ENCODE peak calls at places on chromosomes 11 and 22, in six cellular contexts. G, B, K, E, D and X are unnamed samples.

GRCh38 chr22:29733362-29734322 is 13.8 kb downstream of the CABP7 start:
- DNase-seq in G (no peak), B (no peak), K (no peak), E (peak; percentile 17), D (peak; percentile 53), X (no peak)

GRCh38 chr22:38298312-38299000 is 18.8 kb downstream of the CSNK1E start:
- DNase-seq in G (no peak), B (no peak), K (no peak), E (no peak), D (peak; percentile 21), X (peak; percentile 42)

GRCh38 chr11:64120951-64121569 is 44.9 kb downstream of the MACROD1 start:
- DNase-seq in G (peak; percentile 26), B (no peak), K (no peak), E (no peak), D (no peak), X (no peak)

GRCh38 chr22:49412236-49412635 is 415.4 kb downstream of the BRD1 start:
- DNase-seq in G (no peak), B (no peak), K (no peak), E (no peak), D (no peak), X (no peak)

GRCh38 chr22:36442506-36443197 is 38.8 kb downstream of the TXN2 start:
- DNase-seq in G (no peak), B (no peak), K (no peak), E (no peak), D (no peak), X (no peak)

GRCh38 chr11:130740819-130741218 is 175.5 kb downstream of the SNX19 start:
- DNase-seq in G (no peak), B (peak; percentile 7), K (no peak), E (no peak), D (no peak), X (no peak)

GRCh38 chr11:17267576-17267975 is 9.0 kb upstream of the NUCB2 start:
- DNase-seq in G (peak; percentile 87), B (peak; percentile 40), K (no peak), E (no peak), D (peak; percentile 13), X (peak; percentile 73)

GRCh38 chr22:34973016-34973415 is 92.9 kb upstream of the ISX start:
- DNase-seq in G (no peak), B (no peak), K (no peak), E (no peak), D (no peak), X (no peak)

GRCh38 chr22:43014062-43014875 is 680 bp downstream of the PACSIN2 start:
- DNase-seq in G (no peak), B (peak; percentile 29), K (peak; percentile 32), E (no peak), D (peak; percentile 30), X (peak; percentile 67)

GRCh38 chr11:94897330-94897768 is 76.0 kb downstream of the CWC15 start:
- DNase-seq in G (peak; percentile 42), B (peak; percentile 61), K (peak; percentile 11), E (no peak), D (peak; percentile 46), X (peak; percentile 62)
- TF ChIP-seq MYC in G (no peak), B (no peak), K (no peak), E (no peak), D (no peak), X (no peak)

GRCh38 chr11:72780291-72781062 is 13.4 kb downstream of the STARD10 start:
- DNase-seq in G (no peak), B (no peak), K (no peak), E (no peak), D (no peak), X (no peak)

GRCh38 chr11:72782081-72782920 is 11.5 kb downstream of the STARD10 start:
- DNase-seq in G (no peak), B (no peak), K (peak; percentile 79), E (no peak), D (no peak), X (no peak)

GRCh38 chr11:72783144-72783910 is 10.5 kb downstream of the STARD10 start:
- DNase-seq in G (no peak), B (no peak), K (no peak), E (no peak), D (no peak), X (no peak)

GRCh38 chr11:72781063-72781312 is 12.9 kb downstream of the STARD10 start:
- DNase-seq in G (no peak), B (no peak), K (no peak), E (no peak), D (no peak), X (no peak)

GRCh38 chr11:72781313-72782080 is 12.3 kb downstream of the STARD10 start:
- DNase-seq in G (no peak), B (no peak), K (no peak), E (no peak), D (peak; percentile 82), X (peak; percentile 47)
- TF ChIP-seq MAX in G (no peak), B (no peak), K (no peak), E (no peak), D (no peak), X (no peak)

GRCh38 chr11:34256150-34256549 is 101.7 kb downstream of the ABTB2 start:
- DNase-seq in G (no peak), B (no peak), K (no peak), E (no peak), D (no peak), X (no peak)
- TF ChIP-seq MYC in G (no peak), B (no peak), K (no peak), E (no peak), D (no peak), X (no peak)

DNA sequence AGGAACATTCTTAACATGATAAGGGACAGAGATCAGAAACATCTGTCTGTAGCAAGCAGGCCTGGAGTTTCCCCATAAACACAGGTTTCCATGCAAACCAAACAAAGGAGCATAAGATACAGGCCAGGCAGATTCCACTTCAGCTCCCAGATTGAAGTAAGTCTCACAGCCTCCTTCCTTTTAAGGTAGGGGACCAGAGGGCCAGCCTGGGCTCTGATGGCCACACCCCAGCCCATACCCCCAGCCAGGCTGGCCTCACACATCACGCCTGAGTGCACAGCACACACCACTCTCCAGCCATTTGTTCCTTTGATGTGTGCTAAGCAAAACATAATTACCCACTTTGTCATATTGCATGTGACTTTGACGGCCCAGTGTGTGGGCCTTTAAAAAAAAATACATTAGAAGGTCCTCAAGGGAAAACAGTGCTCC is 518.7 kb downstream of the NTM start:
- DNase-seq in G (no peak), B (no peak), K (no peak), E (peak; percentile 66), D (no peak), X (no peak)
- TF ChIP-seq MAX in G (no peak), B (no peak), K (no peak), E (no peak), D (no peak), X (no peak)

GRCh38 chr11:100851584-100852152 is 164.6 kb downstream of the ARHGAP42 start:
- DNase-seq in G (no peak), B (no peak), K (no peak), E (no peak), D (no peak), X (no peak)
- TF ChIP-seq MYC in G (no peak), B (no peak), K (no peak), E (no peak), D (no peak), X (no peak)